ENCODE peak calls at places on chromosomes 2 and 18, in five cellular contexts. X, C, H, R and U are unnamed samples.
A peak's percentile ranks its signal among the peaks of the same experiment; 100 is the strongest.

GRCh38 chr2:72114693-72115051 is 33.0 kb downstream of the CYP26B1 start:
- ATAC-seq in X (no peak), C (no peak), H (no peak), R (peak; percentile 17), U (no peak)

GRCh38 chr2:220279372-220279771 is 651.9 kb downstream of the SLC4A3 start:
- ATAC-seq in X (no peak), C (no peak), H (no peak), R (no peak), U (no peak)

GRCh38 chr2:66446178-66446860 is 11.4 kb downstream of the MEIS1 start:
- ATAC-seq in X (peak; percentile 56), C (no peak), H (no peak), R (no peak), U (peak; percentile 59)

GRCh38 chr2:109376115-109376514 is 237.7 kb downstream of the SEPTIN10 start:
- ATAC-seq in X (no peak), C (no peak), H (no peak), R (no peak), U (peak; percentile 22)

GRCh38 chr2:96325884-96326255 is 753 bp downstream of the ITPRIPL1 start:
- ATAC-seq in X (no peak), C (peak; percentile 44), H (peak; percentile 6), R (peak; percentile 22), U (no peak)

GRCh38 chr2:17106418-17106817 is 411.8 kb downstream of the RAD51AP2 start:
- ATAC-seq in X (no peak), C (no peak), H (no peak), R (no peak), U (no peak)

GRCh38 chr2:68236080-68236734 is 16.1 kb downstream of the PPP3R1 start:
- ATAC-seq in X (no peak), C (peak; percentile 45), H (no peak), R (no peak), U (no peak)

GRCh38 chr2:219228745-219229374 is 576 bp downstream of the ATG9A start:
- ATAC-seq in X (peak; percentile 43), C (peak; percentile 55), H (peak; percentile 64), R (peak; percentile 68), U (peak; percentile 65)

GRCh38 chr2:102028470-102028869 is 36.7 kb downstream of the IL1R2 start:
- ATAC-seq in X (no peak), C (no peak), H (no peak), R (no peak), U (no peak)

GRCh38 chr2:127155901-127156300 is 48.9 kb upstream of the BIN1 start:
- ATAC-seq in X (no peak), C (no peak), H (no peak), R (no peak), U (peak; percentile 84)

GRCh38 chr2:24914713-24915112 is 5.3 kb downstream of the ADCY3 start:
- ATAC-seq in X (no peak), C (no peak), H (no peak), R (no peak), U (no peak)

GRCh38 chr2:68716948-68717661 is 17.5 kb upstream of the ARHGAP25 start:
- ATAC-seq in X (no peak), C (no peak), H (no peak), R (no peak), U (no peak)

GRCh38 chr18:45571714-45572113 is 43.6 kb upstream of the SLC14A2 start:
- ATAC-seq in X (no peak), C (peak; percentile 74), H (no peak), R (peak; percentile 83), U (no peak)

GRCh38 chr2:157056200-157056676 is 201.3 kb upstream of the GALNT5 start:
- ATAC-seq in X (no peak), C (no peak), H (no peak), R (no peak), U (peak; percentile 65)

GRCh38 chr2:21519821-21520220 is 396.1 kb downstream of the TDRD15 start:
- ATAC-seq in X (no peak), C (no peak), H (no peak), R (no peak), U (no peak)

GRCh38 chr2:176652300-176653182 is 383.3 kb downstream of the MTX2 start:
- ATAC-seq in X (no peak), C (peak; percentile 83), H (peak; percentile 88), R (peak; percentile 75), U (no peak)

GRCh38 chr18:32661486-32662299 is 111.1 kb downstream of the KLHL14 start:
- ATAC-seq in X (no peak), C (no peak), H (peak; percentile 72), R (no peak), U (no peak)

GRCh38 chr2:26932974-26933373 is 37.5 kb upstream of the MAPRE3 start:
- ATAC-seq in X (peak; percentile 31), C (no peak), H (no peak), R (no peak), U (no peak)

GRCh38 chr2:218343591-218343990 is 13.1 kb upstream of the CATIP start:
- ATAC-seq in X (no peak), C (no peak), H (peak; percentile 63), R (no peak), U (no peak)

GRCh38 chr2:44768438-44769236 is 172.9 kb upstream of the SIX3 start:
- ATAC-seq in X (no peak), C (no peak), H (no peak), R (no peak), U (no peak)

GRCh38 chr2:201911372-201911771 is 105.0 kb downstream of the CDK15 start:
- ATAC-seq in X (no peak), C (no peak), H (no peak), R (no peak), U (no peak)

GRCh38 chr2:201909961-201910361 is 103.6 kb downstream of the CDK15 start:
- ATAC-seq in X (no peak), C (peak; percentile 91), H (no peak), R (no peak), U (no peak)

GRCh38 chr2:201915446-201915845 is 109.1 kb downstream of the CDK15 start:
- ATAC-seq in X (no peak), C (peak; percentile 99), H (no peak), R (peak; percentile 84), U (no peak)

GRCh38 chr2:201916565-201916964 is 110.2 kb downstream of the CDK15 start:
- ATAC-seq in X (no peak), C (no peak), H (no peak), R (no peak), U (no peak)

DNA sequence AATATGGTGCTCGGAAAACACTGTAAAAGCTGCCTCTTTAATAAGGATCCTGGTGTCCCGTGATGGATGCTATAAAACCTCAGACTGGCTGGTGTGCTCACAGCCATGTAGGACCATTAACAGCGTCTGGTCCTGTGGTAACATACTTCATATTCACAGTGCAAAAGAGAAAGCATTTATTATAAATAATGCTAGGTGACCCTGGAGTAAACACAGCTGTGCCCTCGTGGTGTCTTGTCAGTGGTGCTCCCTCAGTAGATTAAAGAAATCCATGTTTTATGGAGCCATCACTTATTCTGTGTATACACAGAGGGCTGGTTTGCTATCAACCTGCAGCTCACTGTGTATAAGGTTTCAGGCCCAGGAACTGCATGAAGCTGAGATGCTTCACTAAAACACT is 106.9 kb downstream of the CDK15 start:
- ATAC-seq in X (no peak), C (no peak), H (no peak), R (no peak), U (no peak)
- TF ChIP-seq CTCF in X (no peak), C (no peak), H (no peak), R (no peak), U (no peak)

GRCh38 chr2:60556441-60556997 is 3.1 kb upstream of the BCL11A start:
- ATAC-seq in X (no peak), C (no peak), H (no peak), R (no peak), U (no peak)
- TF ChIP-seq POLR2AphosphoS5 in X (no peak), C (no peak), H (no peak), R (no peak), U (no peak)

GRCh38 chr2:231037731-231038482 is 584 bp downstream of the C2orf72 start:
- ATAC-seq in X (no peak), C (peak; percentile 30), H (peak; percentile 88), R (peak; percentile 31), U (peak; percentile 42)

GRCh38 chr2:231037202-231037730 is at the start of gene C2orf72:
- ATAC-seq in X (no peak), C (no peak), H (peak; percentile 76), R (peak; percentile 69), U (no peak)

GRCh38 chr2:231039294-231039664 is 2.0 kb downstream of the C2orf72 start:
- ATAC-seq in X (no peak), C (no peak), H (no peak), R (no peak), U (no peak)

GRCh38 chr2:231039821-231040364 is 2.6 kb downstream of the C2orf72 start:
- ATAC-seq in X (no peak), C (no peak), H (no peak), R (peak; percentile 41), U (no peak)

DNA sequence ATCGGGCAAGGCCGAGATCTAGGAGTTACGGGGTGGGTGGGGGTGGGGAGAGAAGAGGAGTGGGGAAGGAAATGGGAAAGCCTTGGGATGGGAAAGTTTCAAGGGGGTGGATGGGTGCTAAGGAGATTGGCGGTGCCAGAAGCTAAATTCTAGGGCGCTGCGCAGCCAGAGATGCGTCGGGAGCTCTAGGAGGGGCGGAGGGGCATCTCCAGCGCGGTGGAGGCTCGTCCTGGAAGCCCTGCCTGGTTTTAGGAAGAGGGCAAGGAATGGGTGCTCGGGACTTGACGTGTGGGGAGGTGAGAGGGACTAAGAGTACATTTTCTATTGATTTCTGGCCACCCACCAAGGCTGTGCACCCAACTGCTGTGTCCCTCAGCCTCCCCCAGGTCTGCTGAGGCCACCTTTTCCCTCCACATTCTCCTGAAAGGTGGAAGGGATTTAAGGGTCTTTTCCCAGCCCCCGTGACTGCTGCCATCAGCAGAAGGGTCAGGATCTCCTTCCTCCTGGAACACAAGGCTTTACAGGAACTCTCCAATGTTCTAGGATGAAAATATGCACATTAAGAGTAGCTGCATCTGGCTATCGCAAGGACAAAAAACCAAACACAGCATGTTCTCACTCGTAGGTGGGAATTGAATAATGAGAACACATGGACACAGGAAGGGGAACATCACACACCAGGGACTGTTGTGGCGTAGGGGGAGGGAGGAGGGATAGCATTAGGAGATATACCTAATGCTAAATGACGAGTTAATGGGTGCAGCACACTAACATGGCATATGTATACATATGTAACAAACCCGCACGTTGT is 1.4 kb downstream of the C2orf72 start:
- ATAC-seq in X (no peak), C (no peak), H (no peak), R (peak; percentile 11), U (no peak)
- H3K4me3 ChIP-seq in X (peak overlapping the region; percentile 40), C (no peak overlapping the region), H (peak overlapping the region; percentile 35), R (peak overlapping the region; percentile 99), U (no peak overlapping the region)

GRCh38 chr2:271917-272316 is 7.2 kb downstream of the ACP1 start:
- ATAC-seq in X (no peak), C (no peak), H (no peak), R (no peak), U (no peak)

GRCh38 chr2:275457-275856 is 10.7 kb downstream of the ACP1 start:
- ATAC-seq in X (no peak), C (peak; percentile 94), H (no peak), R (no peak), U (no peak)

GRCh38 chr2:273338-273737 is 8.6 kb downstream of the ACP1 start:
- ATAC-seq in X (no peak), C (no peak), H (no peak), R (no peak), U (no peak)

GRCh38 chr2:270861-271260 is 6.1 kb downstream of the ACP1 start:
- ATAC-seq in X (no peak), C (no peak), H (no peak), R (peak; percentile 82), U (no peak)

DNA sequence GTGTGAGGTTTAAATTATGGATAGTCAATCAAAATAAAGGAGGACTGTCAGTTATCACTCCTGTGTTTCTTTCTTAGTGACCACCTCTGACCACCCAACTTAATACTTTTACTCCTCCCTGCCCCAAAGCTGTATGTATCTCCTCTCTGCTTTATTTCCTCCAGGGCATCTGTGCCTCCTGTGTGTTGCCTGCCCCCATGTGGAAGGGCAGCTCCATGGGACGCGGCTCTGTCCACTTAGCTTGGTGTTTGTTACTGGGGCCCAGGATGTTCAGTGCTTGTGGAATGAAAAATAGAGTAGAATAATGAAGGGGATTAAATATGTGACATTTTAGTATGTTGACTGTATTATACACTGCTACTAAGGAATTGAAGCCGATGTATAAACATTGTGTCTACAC is 9.8 kb downstream of the ACP1 start:
- ATAC-seq in X (no peak), C (peak; percentile 59), H (no peak), R (peak; percentile 67), U (no peak)
- TF ChIP-seq CTCF in X (no peak), C (peak; percentile 18), H (peak; percentile 31), R (peak; percentile 64), U (no peak)